ENCODE peak calls at places on chromosomes 7 and 10, in eight cellular contexts. M, C, D, R, Q, B, V and E are unnamed samples.

GRCh38 chr10:131147301-131147975 is 164.1 kb downstream of the TCERG1L start:
- DNase-seq in M (no peak), C (no peak), D (no peak), R (no peak), Q (peak; percentile 24), B (no peak), V (no peak), E (no peak)

GRCh38 chr7:143360788-143361551 is 1.5 kb downstream of the FAM131B start:
- DNase-seq in M (no peak), C (no peak), D (no peak), R (no peak), Q (no peak), B (no peak), V (no peak), E (no peak)

GRCh38 chr10:70432101-70432500 is 9.4 kb downstream of the NODAL start:
- DNase-seq in M (no peak), C (no peak), D (no peak), R (no peak), Q (peak; percentile 67), B (no peak), V (no peak), E (no peak)

GRCh38 chr10:60238408-60239100 is 151.1 kb downstream of the ANK3 start:
- DNase-seq in M (peak; percentile 57), C (no peak), D (peak; percentile 60), R (no peak), Q (no peak), B (peak; percentile 42), V (no peak), E (no peak)

GRCh38 chr7:43537765-43538403 is 45.0 kb upstream of the STK17A start:
- DNase-seq in M (no peak), C (no peak), D (no peak), R (no peak), Q (no peak), B (no peak), V (no peak), E (peak; percentile 32)

GRCh38 chr10:58322072-58322834 is 12.6 kb upstream of the UBE2D1 start:
- DNase-seq in M (peak; percentile 39), C (no peak), D (peak; percentile 94), R (no peak), Q (no peak), B (no peak), V (no peak), E (no peak)

GRCh38 chr10:52447931-52448353 is 133.9 kb downstream of the DKK1 start:
- DNase-seq in M (no peak), C (no peak), D (no peak), R (no peak), Q (no peak), B (no peak), V (no peak), E (no peak)

GRCh38 chr7:116610210-116610609 is 61.8 kb upstream of the MET start:
- DNase-seq in M (no peak), C (no peak), D (peak; percentile 83), R (no peak), Q (no peak), B (no peak), V (no peak), E (peak; percentile 67)

GRCh38 chr10:132061465-132062180 is 4.1 kb upstream of the JAKMIP3 start:
- DNase-seq in M (no peak), C (no peak), D (no peak), R (no peak), Q (no peak), B (no peak), V (no peak), E (no peak)

GRCh38 chr7:129252133-129252532 is 27.3 kb downstream of the AHCYL2 start:
- DNase-seq in M (no peak), C (no peak), D (no peak), R (no peak), Q (no peak), B (no peak), V (no peak), E (no peak)

GRCh38 chr10:11208908-11209809 is 191.5 kb downstream of the CELF2 start:
- DNase-seq in M (peak; percentile 58), C (peak; percentile 52), D (no peak), R (no peak), Q (no peak), B (no peak), V (no peak), E (no peak)
- H3K4me3 ChIP-seq in M (peak overlapping the region; percentile 34), C (no peak overlapping the region), D (no peak overlapping the region), R (peak overlapping the region; percentile 20), Q (no peak overlapping the region), B (no peak overlapping the region), V (no peak overlapping the region), E (no peak overlapping the region)

GRCh38 chr7:139034336-139034735 is 1.5 kb downstream of the ZC3HAV1L start:
- DNase-seq in M (no peak), C (no peak), D (peak; percentile 52), R (no peak), Q (no peak), B (no peak), V (no peak), E (no peak)
- H3K4me3 ChIP-seq in M (no peak overlapping the region), C (no peak overlapping the region), D (peak overlapping the region; percentile 81), R (no peak overlapping the region), Q (no peak overlapping the region), B (no peak overlapping the region), V (no peak overlapping the region), E (peak overlapping the region; percentile 74)

DNA sequence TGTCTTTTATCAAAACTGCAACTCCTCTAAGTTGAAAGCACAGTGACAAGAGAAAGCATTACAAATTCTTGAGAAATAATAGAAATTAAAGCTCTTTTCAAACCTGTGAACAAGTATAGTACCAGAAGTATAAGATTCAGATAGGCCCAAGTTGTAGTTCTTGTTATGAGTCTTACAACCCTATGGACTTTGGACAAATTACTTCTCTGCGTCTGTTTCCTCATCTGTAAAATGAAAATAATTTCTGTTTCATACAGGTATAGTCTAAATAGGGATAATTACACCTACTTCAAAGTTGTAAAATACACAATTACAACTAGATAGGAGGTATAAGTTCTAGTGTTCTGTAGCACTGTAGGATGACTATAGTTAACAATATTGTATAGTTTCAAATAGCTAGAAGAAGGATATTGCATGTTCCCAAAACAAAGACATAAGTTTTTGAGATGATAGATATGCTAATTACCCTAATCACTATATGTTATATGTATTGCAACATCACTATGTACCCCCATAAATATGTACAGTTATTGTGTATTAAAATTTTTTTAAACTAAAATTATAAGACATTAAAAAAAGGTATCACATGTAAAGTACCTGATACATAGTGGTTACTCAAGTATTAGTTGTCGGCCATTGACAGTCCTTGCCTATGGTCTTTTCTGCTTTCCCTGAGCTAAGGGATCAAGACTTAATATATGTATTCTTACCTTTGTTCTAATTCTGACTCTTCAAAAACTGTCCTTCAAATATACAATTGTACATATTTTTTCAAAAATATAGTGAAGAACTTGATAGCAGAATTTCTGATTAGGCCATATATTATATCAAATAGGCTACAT is 1.8 kb upstream of the WASL start:
- DNase-seq in M (no peak), C (no peak), D (no peak), R (no peak), Q (no peak), B (no peak), V (no peak), E (no peak)
- H3K4me3 ChIP-seq in M (peak overlapping the region; percentile 92), C (peak overlapping the region; percentile 95), D (peak overlapping the region; percentile 79), R (no peak overlapping the region), Q (no peak overlapping the region), B (peak overlapping the region; percentile 53), V (peak overlapping the region; percentile 96), E (peak overlapping the region; percentile 78)

DNA sequence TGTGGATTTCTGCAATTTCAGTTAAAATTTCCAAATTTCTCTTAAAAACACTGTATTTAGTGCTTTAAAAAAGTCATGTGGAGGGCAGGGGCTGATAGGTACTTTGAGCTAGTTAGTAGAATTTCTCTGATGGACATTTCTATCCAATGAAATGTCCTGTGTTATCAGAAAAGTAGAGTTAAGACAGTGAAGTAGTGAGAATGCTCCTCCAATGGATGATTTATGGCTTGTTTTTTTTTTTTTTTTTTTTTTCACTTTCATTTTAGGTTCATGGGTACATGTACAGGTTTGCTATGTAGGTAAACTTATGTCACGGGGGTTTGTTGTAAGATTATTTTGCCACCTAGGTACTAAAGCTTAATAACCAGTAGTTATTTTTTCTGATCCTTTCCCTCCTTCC is 55.0 kb downstream of the BTAF1 start:
- DNase-seq in M (no peak), C (no peak), D (no peak), R (no peak), Q (no peak), B (no peak), V (no peak), E (no peak)
- H3K4me3 ChIP-seq in M (no peak overlapping the region), C (no peak overlapping the region), D (no peak overlapping the region), R (no peak overlapping the region), Q (no peak overlapping the region), B (no peak overlapping the region), V (no peak overlapping the region), E (no peak overlapping the region)

GRCh38 chr10:85978566-85979358 is 387.8 kb downstream of the GRID1 start:
- DNase-seq in M (no peak), C (peak; percentile 43), D (no peak), R (no peak), Q (no peak), B (no peak), V (no peak), E (no peak)

GRCh38 chr10:85976267-85976793 is 390.3 kb downstream of the GRID1 start:
- DNase-seq in M (no peak), C (peak; percentile 47), D (no peak), R (no peak), Q (no peak), B (no peak), V (no peak), E (no peak)

GRCh38 chr10:85979598-85979997 is 387.0 kb downstream of the GRID1 start:
- DNase-seq in M (no peak), C (no peak), D (no peak), R (no peak), Q (no peak), B (no peak), V (no peak), E (no peak)

GRCh38 chr10:85983051-85983450 is 383.5 kb downstream of the GRID1 start:
- DNase-seq in M (no peak), C (peak; percentile 42), D (no peak), R (no peak), Q (no peak), B (no peak), V (no peak), E (no peak)

GRCh38 chr10:85977642-85978041 is 389.0 kb downstream of the GRID1 start:
- DNase-seq in M (no peak), C (peak; percentile 50), D (no peak), R (no peak), Q (no peak), B (no peak), V (no peak), E (no peak)
- H3K4me3 ChIP-seq in M (no peak overlapping the region), C (no peak overlapping the region), D (no peak overlapping the region), R (no peak overlapping the region), Q (no peak overlapping the region), B (no peak overlapping the region), V (no peak overlapping the region), E (no peak overlapping the region)